ENCODE peak calls at places on chromosome 11, in nine cellular contexts. H is H9, N is stomach, O is coronary artery, L is psoas muscle, Z is colonic mucosa, J is dorsolateral prefrontal cortex, G is B cell, T is K562. B is an unnamed sample.

GRCh38 chr11:118691926-118692830 is 12.7 kb upstream of the TREH start:
- DNase-seq in J (no peak), T (no peak), H (no peak), O (no peak), N (no peak), L (no peak), Z (no peak), G (no peak), B (peak)

GRCh38 chr11:20156876-20157613 is 3.2 kb downstream of the DBX1 start:
- DNase-seq in O (no peak), H (no peak), L (peak), Z (no peak), G (no peak), N (no peak), J (no peak), T (no peak), B (peak)

GRCh38 chr11:2995893-2996554 is 3.9 kb upstream of the NAP1L4 start:
- DNase-seq in T (no peak), Z (no peak), O (peak), J (no peak), N (peak), H (no peak), G (no peak), L (peak), B (no peak)

GRCh38 chr11:70031631-70032469 is 46.3 kb upstream of the ANO1 start:
- DNase-seq in L (no peak), O (no peak), N (no peak), T (no peak), H (peak), G (no peak), Z (peak), J (no peak), B (no peak)

GRCh38 chr11:45393334-45393733 is 107.2 kb upstream of the SYT13 start:
- DNase-seq in N (no peak), G (no peak), T (no peak), O (no peak), L (no peak), H (no peak), Z (no peak), J (no peak), B (no peak)

GRCh38 chr11:62392944-62393628 is 25.7 kb upstream of the SCGB1A1 start:
- DNase-seq in J (no peak), H (no peak), T (peak), Z (no peak), L (no peak), O (no peak), G (no peak), N (no peak), B (peak)

GRCh38 chr11:64843971-64844329 is 503 bp downstream of the CDC42BPG start:
- DNase-seq in J (no peak), T (peak), O (no peak), Z (peak), G (no peak), H (no peak), L (no peak), N (no peak), B (no peak)

GRCh38 chr11:81007046-81007445 is 1566.2 kb upstream of the TENM4 start:
- DNase-seq in H (no peak), L (no peak), N (no peak), O (no peak), J (no peak), G (no peak), T (no peak), Z (no peak), B (no peak)

GRCh38 chr11:8426076-8426475 is 162.4 kb upstream of the LMO1 start:
- DNase-seq in J (no peak), Z (no peak), O (no peak), G (no peak), N (no peak), T (no peak), L (no peak), H (no peak), B (no peak)

GRCh38 chr11:94845622-94846021 is 77.5 kb downstream of the AMOTL1 start:
- DNase-seq in Z (no peak), T (no peak), H (no peak), J (no peak), G (no peak), L (no peak), O (no peak), N (peak), B (no peak)

GRCh38 chr11:57425565-57426438 is 1.1 kb downstream of the SLC43A3 start:
- DNase-seq in G (no peak), H (no peak), Z (peak), L (peak), N (peak), J (no peak), O (peak), T (no peak), B (no peak)

GRCh38 chr11:1557904-1558831 is 13.9 kb downstream of the DUSP8 start:
- DNase-seq in T (no peak), O (peak), N (peak), L (peak), H (peak), G (no peak), J (peak), Z (peak), B (no peak)

GRCh38 chr11:11555228-11555627 is 66.6 kb downstream of the GALNT18 start:
- DNase-seq in H (no peak), L (peak), N (peak), T (no peak), Z (no peak), G (no peak), O (no peak), J (no peak), B (no peak)

GRCh38 chr11:9765320-9766101 is 101.6 kb downstream of the SWAP70 start:
- DNase-seq in T (no peak), J (no peak), O (no peak), N (no peak), H (peak), Z (no peak), G (no peak), L (peak), B (no peak)

GRCh38 chr11:34620820-34621792 is at the start of gene EHF:
- DNase-seq in J (no peak), G (no peak), H (no peak), O (no peak), N (peak), Z (peak), L (no peak), T (no peak), B (no peak)

GRCh38 chr11:44011797-44012196 is 36.0 kb upstream of the ACCSL start:
- DNase-seq in N (no peak), O (peak), T (no peak), Z (peak), J (no peak), G (no peak), H (no peak), L (no peak), B (no peak)

DNA sequence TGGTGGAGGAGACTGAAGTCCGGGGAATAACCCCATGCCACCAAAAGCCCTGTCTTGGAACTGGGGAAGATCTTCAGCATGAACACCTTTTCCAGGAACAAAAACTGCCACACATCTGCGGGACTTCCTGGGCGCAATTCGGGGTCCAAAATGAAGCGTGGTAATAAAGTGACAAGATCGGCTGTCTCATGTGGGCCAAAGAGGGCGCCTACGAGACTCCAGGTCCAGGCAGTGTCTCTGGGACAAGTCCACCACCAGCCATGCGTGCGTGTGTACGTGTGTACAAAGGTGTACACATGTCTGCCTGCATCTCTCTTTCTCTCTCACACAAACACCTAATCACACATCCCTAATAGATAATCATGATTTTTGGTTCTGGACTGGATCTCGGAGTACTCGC is 8.9 kb upstream of the MYBPC3 start:
- DNase-seq in N (no peak), H (no peak), L (no peak), J (no peak), T (no peak), O (no peak), G (no peak), Z (no peak), B (no peak)
- TF ChIP-seq CTCF in N (no peak), H (no peak), L (no peak), J (no peak), T (no peak), O (no peak), G (no peak), Z (no peak), B (no peak)

DNA sequence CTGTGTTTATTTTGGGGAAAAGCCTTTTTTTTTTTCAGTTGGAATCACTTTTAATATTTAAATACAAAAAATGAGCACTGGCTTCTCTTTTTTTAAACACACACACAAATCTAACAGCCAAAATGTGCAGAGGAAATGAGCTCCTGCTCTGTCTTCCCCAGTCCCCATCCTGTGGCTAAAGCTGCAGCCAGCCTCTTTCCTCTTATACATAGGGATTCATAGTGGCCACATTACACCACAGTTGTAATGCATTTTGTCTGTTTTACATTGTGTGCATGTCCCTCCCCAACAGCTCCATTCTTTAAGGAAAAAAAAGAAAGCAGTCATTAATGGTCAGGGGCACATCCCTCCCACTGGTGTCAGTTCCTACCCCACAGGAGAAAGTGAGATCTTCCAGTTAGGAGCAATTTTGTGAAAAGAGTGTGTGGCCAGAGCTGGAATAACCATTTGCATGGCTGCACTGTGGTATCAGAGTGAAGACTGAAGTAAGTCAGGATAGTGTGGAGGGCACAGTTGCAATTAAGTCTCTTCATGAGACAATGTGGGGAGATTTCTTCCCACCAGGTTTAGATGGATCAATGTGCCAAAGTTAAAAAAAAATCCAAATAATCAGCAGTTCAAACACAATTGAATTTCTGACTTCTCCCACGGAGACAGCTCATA is 220.6 kb downstream of the TMEM135 start:
- DNase-seq in T (no peak), H (no peak), N (no peak), O (no peak), Z (no peak), J (no peak), G (no peak), L (no peak), B (no peak)
- TF ChIP-seq CTCF in T (no peak), H (no peak), N (no peak), O (no peak), Z (no peak), J (no peak), G (no peak), L (no peak), B (no peak)

DNA sequence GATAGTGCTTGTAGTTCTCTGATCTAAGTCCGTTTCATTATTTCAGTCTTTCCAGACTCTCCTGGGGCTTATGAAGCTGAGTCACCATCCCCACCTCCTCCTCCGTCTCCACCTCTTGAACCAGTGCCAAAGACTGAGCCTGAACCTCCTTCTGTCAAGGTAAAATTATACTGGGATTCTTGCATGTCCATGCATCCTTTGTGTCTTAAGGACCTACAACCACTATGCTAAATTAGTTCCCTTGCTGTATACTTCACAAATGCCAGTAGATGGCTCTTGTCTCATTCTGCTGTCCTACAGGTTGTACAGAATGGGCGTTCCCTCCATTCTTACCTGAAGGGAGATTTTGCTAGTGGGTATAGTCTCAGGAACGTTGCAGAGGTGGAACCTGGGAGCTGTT is 42.2 kb downstream of the POLD3 start:
- DNase-seq in L (no peak), O (no peak), H (no peak), J (no peak), N (no peak), G (no peak), Z (peak), T (peak), B (no peak)
- TF ChIP-seq CTCF in L (peak), O (no peak), H (peak), J (peak), N (no peak), G (no peak), Z (no peak), T (peak), B (no peak)

GRCh38 chr11:14114269-14114668 is 151.7 kb downstream of the SPON1 start:
- DNase-seq in O (no peak), N (no peak), J (no peak), G (no peak), T (no peak), H (no peak), L (no peak), Z (no peak), B (no peak)
- TF ChIP-seq CTCF in O (no peak), N (no peak), J (no peak), G (no peak), T (no peak), H (no peak), L (no peak), Z (no peak), B (no peak)

GRCh38 chr11:129787518-129787917 is 28.1 kb upstream of the TMEM45B start:
- DNase-seq in G (no peak), Z (no peak), N (no peak), T (no peak), H (no peak), J (no peak), L (no peak), O (no peak), B (no peak)

GRCh38 chr11:129791515-129791914 is 24.1 kb upstream of the TMEM45B start:
- DNase-seq in H (no peak), O (no peak), Z (no peak), J (no peak), N (no peak), G (no peak), T (no peak), L (no peak), B (no peak)

GRCh38 chr11:129790131-129790530 is 25.5 kb upstream of the TMEM45B start:
- DNase-seq in J (no peak), Z (no peak), T (no peak), N (no peak), L (no peak), O (no peak), G (no peak), H (no peak), B (no peak)

GRCh38 chr11:129788278-129788677 is 27.4 kb upstream of the TMEM45B start:
- DNase-seq in J (no peak), T (no peak), Z (no peak), N (no peak), G (no peak), O (no peak), L (no peak), H (no peak), B (no peak)

GRCh38 chr11:129785383-129786111 is 30.1 kb upstream of the TMEM45B start:
- DNase-seq in L (no peak), J (no peak), G (no peak), H (no peak), O (no peak), Z (no peak), T (peak), N (no peak), B (no peak)
- TF ChIP-seq CTCF in L (no peak), J (no peak), G (no peak), H (peak), O (no peak), Z (peak), T (peak), N (no peak), B (no peak)

GRCh38 chr11:66852466-66853241 is 4.2 kb upstream of the LRFN4 start:
- DNase-seq in G (no peak), T (no peak), J (peak), N (no peak), Z (no peak), L (no peak), H (no peak), O (no peak), B (no peak)

GRCh38 chr11:66853242-66854229 is 3.3 kb upstream of the LRFN4 start:
- DNase-seq in Z (no peak), H (no peak), N (no peak), O (no peak), G (no peak), T (no peak), J (peak), L (no peak), B (no peak)

GRCh38 chr11:66851251-66851620 is 5.6 kb upstream of the LRFN4 start:
- DNase-seq in J (no peak), Z (no peak), H (no peak), N (no peak), L (no peak), O (no peak), G (no peak), T (no peak), B (no peak)

GRCh38 chr11:66850588-66851250 is 6.1 kb upstream of the LRFN4 start:
- DNase-seq in J (peak), L (no peak), G (no peak), Z (no peak), H (no peak), N (no peak), O (peak), T (no peak), B (no peak)

DNA sequence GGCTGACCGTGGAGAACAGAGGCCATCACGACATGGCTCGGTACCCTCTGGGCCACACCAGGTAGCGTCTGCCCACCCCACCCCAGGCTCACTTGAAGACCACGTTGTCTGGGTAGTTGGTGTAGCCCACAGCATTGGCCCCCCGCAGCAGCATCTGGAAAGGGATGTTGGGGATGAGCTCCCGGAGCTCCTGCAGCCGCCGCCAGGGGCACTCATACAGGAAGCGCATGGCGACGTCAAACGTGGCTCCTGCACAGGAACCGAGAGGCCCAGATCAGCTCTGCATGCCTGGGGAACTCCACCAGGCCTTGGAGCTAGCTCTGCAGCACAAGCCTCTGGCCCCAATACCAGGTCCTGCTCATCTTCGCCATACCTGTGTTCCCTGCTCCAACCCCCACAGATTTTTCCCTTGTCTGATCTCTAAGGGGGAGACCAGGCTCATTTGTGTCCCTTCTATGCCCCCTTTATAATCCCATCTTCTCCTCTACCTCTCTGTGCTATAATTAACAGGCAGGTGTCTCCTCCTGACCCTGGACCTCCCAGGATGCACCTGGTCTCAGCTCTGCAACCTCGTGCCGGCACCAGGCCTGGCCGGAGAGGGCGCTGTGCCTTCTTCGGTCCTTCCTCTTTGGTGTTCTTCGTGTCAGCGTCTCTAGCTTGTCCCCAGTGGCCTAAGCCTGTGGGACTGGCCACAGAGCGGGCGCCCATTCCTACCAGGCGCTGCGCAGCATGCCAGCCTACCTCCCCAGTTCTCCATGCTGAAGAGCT is 5.0 kb upstream of the LRFN4 start:
- DNase-seq in N (no peak), J (peak), L (no peak), T (peak), H (peak), G (no peak), O (no peak), Z (no peak), B (no peak)
- TF ChIP-seq CTCF in N (no peak), J (no peak), L (no peak), T (peak), H (peak), G (peak), O (no peak), Z (no peak), B (peak)

DNA sequence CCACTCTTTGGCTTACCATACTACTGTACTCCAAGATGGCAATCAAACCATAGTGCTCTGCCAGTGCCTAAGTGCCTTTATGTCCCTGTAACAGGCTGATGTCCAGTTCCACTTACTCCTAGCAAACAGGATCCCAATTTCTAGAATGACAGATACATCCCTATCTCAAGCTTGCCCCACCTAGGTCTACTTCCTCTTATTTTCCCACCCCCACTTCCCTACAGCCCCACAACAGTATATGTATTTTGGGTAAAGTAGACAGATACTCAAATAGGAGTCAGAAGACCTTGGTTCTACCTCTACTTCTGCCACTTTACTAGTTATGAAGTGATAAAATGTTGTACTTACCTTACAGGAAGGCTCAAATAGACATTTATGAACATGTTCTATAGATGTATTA is 24.1 kb downstream of the SIK3 start:
- DNase-seq in H (no peak), T (peak), O (no peak), L (no peak), N (no peak), J (no peak), Z (no peak), G (no peak), B (no peak)
- TF ChIP-seq CTCF in H (no peak), T (no peak), O (no peak), L (no peak), N (no peak), J (no peak), Z (no peak), G (no peak), B (no peak)

GRCh38 chr11:27703453-27703852 is 3.2 kb upstream of the BDNF start:
- DNase-seq in H (no peak), J (no peak), Z (no peak), G (no peak), N (no peak), O (no peak), T (no peak), L (no peak), B (no peak)
- TF ChIP-seq CTCF in H (no peak), J (no peak), Z (no peak), G (no peak), N (no peak), O (no peak), T (no peak), L (no peak), B (no peak)

DNA sequence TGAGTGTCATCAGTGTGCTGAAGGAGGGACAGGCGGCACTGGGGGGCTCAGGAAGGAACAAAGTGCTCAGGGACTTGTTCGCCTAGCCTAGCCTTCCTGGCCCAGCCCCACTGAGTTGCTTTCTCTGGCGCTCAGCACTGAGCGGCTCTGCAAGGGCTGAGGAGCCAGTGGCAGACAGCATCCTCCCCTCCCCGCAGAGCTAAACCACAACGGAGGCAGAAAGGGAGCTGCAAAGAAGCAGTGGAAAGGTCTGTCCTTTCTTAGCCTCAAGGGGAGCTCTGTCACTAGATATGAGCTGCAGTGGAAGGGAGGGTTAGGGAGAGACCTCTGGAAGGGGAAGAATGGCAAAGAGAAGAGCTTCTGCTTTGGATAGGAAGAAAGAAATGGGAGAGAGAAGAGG is 89.7 kb upstream of the PHOX2A start:
- DNase-seq in L (no peak), T (peak), Z (no peak), O (no peak), J (no peak), N (no peak), G (no peak), H (peak), B (no peak)
- TF ChIP-seq CTCF in L (no peak), T (peak), Z (no peak), O (no peak), J (no peak), N (no peak), G (no peak), H (peak), B (no peak)

GRCh38 chr11:13012037-13012693 is 3.0 kb downstream of the RASSF10 start:
- DNase-seq in T (no peak), N (peak), G (no peak), H (no peak), O (no peak), Z (peak), J (no peak), L (no peak), B (no peak)

GRCh38 chr11:13019313-13019712 is 10.2 kb downstream of the RASSF10 start:
- DNase-seq in Z (no peak), O (no peak), L (no peak), J (no peak), T (no peak), H (no peak), G (no peak), N (no peak), B (no peak)

GRCh38 chr11:13015753-13016152 is 6.6 kb downstream of the RASSF10 start:
- DNase-seq in Z (peak), N (no peak), H (no peak), O (no peak), J (no peak), G (no peak), L (no peak), T (no peak), B (no peak)

GRCh38 chr11:13013054-13013488 is 4.0 kb downstream of the RASSF10 start:
- DNase-seq in H (no peak), N (no peak), G (no peak), Z (no peak), J (no peak), T (no peak), O (no peak), L (no peak), B (no peak)

GRCh38 chr11:13016415-13016814 is 7.3 kb downstream of the RASSF10 start:
- DNase-seq in N (no peak), J (no peak), H (no peak), O (no peak), T (peak), L (no peak), Z (peak), G (no peak), B (no peak)
- TF ChIP-seq CTCF in N (no peak), J (no peak), H (peak), O (no peak), T (no peak), L (no peak), Z (no peak), G (no peak), B (no peak)

B was measured in GM10248.